ENCODE peak calls at places on chromosome 21, in ten cellular contexts. B is endothelial cell of umbilical vein, R is GM23248, V is tibial artery, L is upper lobe of right lung, F is breast epithelium, M is heart right ventricle, T is cardiac muscle cell, P is small intestine, D is kidney. Q is an unnamed sample.

GRCh38 chr21:28614816-28615215 is 377.9 kb downstream of the LTN1 start:
- DNase-seq in P (no peak), F (no peak), T (peak; percentile 25), V (no peak), B (no peak), R (no peak), D (no peak), M (no peak), L (no peak), Q (no peak)

GRCh38 chr21:17195965-17196364 is 316.9 kb upstream of the CXADR start:
- DNase-seq in R (no peak), L (no peak), T (no peak), V (no peak), F (no peak), P (no peak), B (no peak), M (no peak), D (no peak), Q (no peak)

GRCh38 chr21:33070921-33071877 is 1.3 kb downstream of the OLIG1 start:
- DNase-seq in M (no peak), P (no peak), F (no peak), T (peak; percentile 4), V (no peak), D (no peak), B (no peak), L (no peak), R (peak; percentile 13), Q (no peak)

GRCh38 chr21:31326478-31327247 is 17.4 kb downstream of the TIAM1 start:
- DNase-seq in V (no peak), D (no peak), F (no peak), R (peak; percentile 71), T (peak; percentile 57), M (no peak), P (no peak), B (no peak), L (no peak), Q (peak; percentile 25)

GRCh38 chr21:29777155-29777554 is 162.6 kb downstream of the GRIK1 start:
- DNase-seq in F (no peak), P (no peak), D (no peak), M (no peak), T (no peak), B (no peak), V (no peak), L (no peak), R (no peak), Q (no peak)

GRCh38 chr21:41766883-41767605 is at the start of gene RIPK4:
- DNase-seq in B (no peak), P (peak; percentile 90), L (peak; percentile 91), V (peak; percentile 83), R (peak; percentile 80), F (peak; percentile 91), T (no peak), M (no peak), D (peak; percentile 94), Q (peak; percentile 56)

GRCh38 chr21:32457360-32457840 is 44.9 kb downstream of the EVA1C start:
- DNase-seq in L (peak; percentile 74), R (peak; percentile 33), V (peak; percentile 78), P (peak; percentile 84), B (peak; percentile 61), T (peak; percentile 47), D (peak; percentile 86), M (peak; percentile 36), F (peak; percentile 68), Q (no peak)

GRCh38 chr21:29359718-29360117 is 61.0 kb downstream of the BACH1 start:
- DNase-seq in M (no peak), B (no peak), R (peak; percentile 20), D (no peak), T (no peak), F (no peak), L (no peak), V (no peak), P (peak; percentile 26), Q (no peak)

GRCh38 chr21:17003221-17003620 is 509.6 kb upstream of the CXADR start:
- DNase-seq in T (peak; percentile 2), B (no peak), V (no peak), F (no peak), M (no peak), L (no peak), P (no peak), R (peak; percentile 75), D (no peak), Q (no peak)

GRCh38 chr21:19603011-19603593 is 1199.5 kb upstream of the TMPRSS15 start:
- DNase-seq in P (no peak), D (no peak), R (no peak), L (no peak), B (no peak), F (no peak), T (no peak), M (no peak), V (no peak), Q (no peak)

GRCh38 chr21:19609611-19610010 is 1206.0 kb upstream of the TMPRSS15 start:
- DNase-seq in R (no peak), F (no peak), B (no peak), T (no peak), L (no peak), P (no peak), M (no peak), D (no peak), V (no peak), Q (no peak)

GRCh38 chr21:19607983-19608668 is 1204.5 kb upstream of the TMPRSS15 start:
- DNase-seq in M (no peak), V (no peak), R (no peak), D (no peak), F (no peak), B (no peak), T (no peak), P (no peak), L (no peak), Q (no peak)
- H3K9me3 ChIP-seq in M (no peaks in the 10 kb centered on the region), V (no peaks in the 10 kb centered on the region), R (no peaks in the 10 kb centered on the region), D (no peaks in the 10 kb centered on the region), F (no peaks in the 10 kb centered on the region), B (no peaks in the 10 kb centered on the region), T (no peaks in the 10 kb centered on the region), P (no peaks in the 10 kb centered on the region), L (no peaks in the 10 kb centered on the region), Q (no peaks in the 10 kb centered on the region)

DNA sequence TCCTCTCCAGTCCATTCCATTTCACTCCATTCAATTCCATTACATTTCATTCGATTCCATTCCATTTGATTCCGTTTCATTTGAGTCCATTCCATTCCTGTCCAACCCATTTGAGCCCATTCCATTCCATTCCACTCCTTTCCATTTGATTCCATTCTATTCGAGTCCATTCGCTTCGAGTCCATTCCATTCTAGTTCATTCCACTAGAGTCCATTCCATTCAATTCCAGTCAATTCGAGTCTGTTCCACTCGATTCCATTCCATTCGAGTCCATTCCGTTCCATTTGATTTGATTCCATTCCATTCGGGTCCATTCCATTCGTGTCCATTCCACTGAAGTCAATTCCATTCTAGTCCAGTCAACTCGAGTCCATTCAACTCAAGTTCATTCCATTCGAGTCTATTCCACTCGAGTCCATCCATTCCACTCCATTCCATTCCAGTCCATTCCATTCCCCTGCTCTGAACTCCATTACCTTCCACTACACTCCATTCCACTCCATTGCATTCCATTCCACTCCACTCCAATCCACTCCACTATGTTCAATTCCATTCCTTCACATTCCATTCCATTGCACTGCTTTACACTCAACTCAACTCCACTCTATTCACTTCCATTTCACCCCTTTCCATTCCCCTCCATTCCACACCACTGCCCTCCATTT is 2569.4 kb upstream of the TPTE start:
- DNase-seq in L (no peak), D (no peak), B (no peak), F (no peak), P (no peak), R (no peak), V (no peak), M (no peak), T (no peak), Q (no peak)
- H3K9me3 ChIP-seq in L (peaks cover 92% of the 10 kb centered on the region), D (peaks cover 72% of the 10 kb centered on the region), B (peaks cover 86% of the 10 kb centered on the region), F (peaks cover 97% of the 10 kb centered on the region), P (peaks cover 24% of the 10 kb centered on the region), R (peaks cover 36% of the 10 kb centered on the region), V (peaks cover 95% of the 10 kb centered on the region), M (peaks cover 26% of the 10 kb centered on the region), T (peaks cover 77% of the 10 kb centered on the region), Q (peaks cover 78% of the 10 kb centered on the region)

GRCh38 chr21:45516671-45517151 is 25.5 kb downstream of the SLC19A1 start:
- DNase-seq in R (no peak), P (no peak), T (no peak), L (peak; percentile 59), V (peak; percentile 61), M (peak; percentile 6), B (no peak), D (peak; percentile 38), F (no peak), Q (no peak)

GRCh38 chr21:45514311-45515021 is 27.8 kb downstream of the SLC19A1 start:
- DNase-seq in M (peak; percentile 8), V (peak; percentile 66), B (no peak), L (peak; percentile 62), T (no peak), R (no peak), D (peak; percentile 68), F (no peak), P (no peak), Q (no peak)

GRCh38 chr21:45517249-45518065 is 24.8 kb downstream of the SLC19A1 start:
- DNase-seq in V (peak; percentile 62), T (peak; percentile 52), M (peak; percentile 10), L (peak; percentile 59), F (no peak), D (peak; percentile 55), R (no peak), P (no peak), B (peak; percentile 15), Q (no peak)

GRCh38 chr21:45515241-45516061 is 26.8 kb downstream of the SLC19A1 start:
- DNase-seq in P (no peak), R (no peak), F (no peak), T (no peak), L (peak; percentile 60), V (peak; percentile 62), M (peak; percentile 13), D (peak; percentile 72), B (no peak), Q (no peak)

DNA sequence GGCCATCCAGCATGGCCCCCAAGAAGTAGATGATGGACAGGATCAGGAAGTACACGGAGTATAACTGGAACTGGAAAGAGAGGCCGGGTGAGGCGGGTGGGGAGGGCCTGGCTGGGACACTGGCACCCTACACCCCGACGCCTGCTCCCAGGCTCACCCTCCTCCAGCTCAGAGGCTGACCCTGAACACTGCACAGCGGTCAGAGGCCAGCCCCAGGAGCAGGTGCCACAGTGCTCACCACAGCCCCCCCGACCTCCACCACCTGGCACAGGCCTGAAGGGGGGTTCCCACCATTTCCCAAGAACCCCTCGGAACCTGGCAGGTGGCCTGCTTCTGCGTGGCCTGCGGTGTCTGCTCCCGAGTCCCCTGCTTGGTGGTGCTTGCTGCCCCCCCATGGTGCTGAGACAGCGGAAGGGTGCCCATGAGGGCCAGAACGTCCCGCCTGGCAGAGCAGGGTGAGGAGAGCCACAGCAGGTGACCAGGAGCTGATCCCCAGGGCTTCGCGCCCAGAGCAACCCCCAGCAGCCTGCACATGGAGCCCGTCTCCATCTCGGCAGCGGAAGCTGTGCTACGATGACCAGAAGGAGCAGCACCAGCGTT is 26.1 kb downstream of the SLC19A1 start:
- DNase-seq in P (no peak), T (no peak), V (peak; percentile 62), L (peak; percentile 59), D (peak; percentile 63), F (no peak), B (no peak), R (no peak), M (peak; percentile 11), Q (no peak)
- H3K9me3 ChIP-seq in P (no peaks in the 10 kb centered on the region), T (peaks cover 2% of the 10 kb centered on the region), V (peaks cover 20% of the 10 kb centered on the region), L (peaks cover 14% of the 10 kb centered on the region), D (peaks cover 2% of the 10 kb centered on the region), F (peaks cover 6% of the 10 kb centered on the region), B (no peaks in the 10 kb centered on the region), R (peaks cover 10% of the 10 kb centered on the region), M (no peaks in the 10 kb centered on the region), Q (peaks cover 28% of the 10 kb centered on the region)

DNA sequence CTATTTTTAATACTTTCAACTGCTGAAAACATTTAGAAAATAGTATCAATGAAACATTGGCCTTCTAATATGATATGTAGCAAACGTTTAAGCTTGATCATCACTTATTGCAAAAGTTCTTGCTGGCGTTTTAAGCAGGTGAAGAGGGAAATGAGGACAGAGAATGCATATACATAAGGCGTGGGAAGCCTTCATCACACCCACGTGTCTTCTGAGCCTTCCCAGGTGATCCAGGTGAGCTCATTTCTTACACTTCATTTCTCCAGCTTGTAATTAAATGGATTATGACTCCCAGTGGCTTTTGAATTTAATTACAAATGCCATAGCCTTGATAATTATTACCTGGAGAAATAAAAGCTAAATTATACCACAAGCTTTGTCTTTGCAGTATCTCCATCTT is 1973.8 kb downstream of the MRPL39 start:
- DNase-seq in P (no peak), V (no peak), D (no peak), M (no peak), R (no peak), B (no peak), F (no peak), L (no peak), T (no peak), Q (no peak)
- H3K9me3 ChIP-seq in P (peaks cover 2% of the 10 kb centered on the region), V (no peaks in the 10 kb centered on the region), D (no peaks in the 10 kb centered on the region), M (no peaks in the 10 kb centered on the region), R (peaks cover 4% of the 10 kb centered on the region), B (no peaks in the 10 kb centered on the region), F (no peaks in the 10 kb centered on the region), L (no peaks in the 10 kb centered on the region), T (no peaks in the 10 kb centered on the region), Q (no peaks in the 10 kb centered on the region)